ENCODE peak calls at places on chromosomes 7 and 10, in nine cellular contexts. M is fibroblast of the conjunctiva; S is NCI-H1092 treated with DMSO at 0.1 percent for 48 hours; R is activated naive CD8-positive, alpha-beta T cell treated with anti-CD3 and anti-CD28 coated beads, Interleukin-2, amount 50 U/mL, for 24 hours; K is uterus; N is left kidney; W is MV-4-11; U is stimulated activated naive CD4-positive, alpha-beta T cell treated with Interleukin-2 at 50 U/mL for 16 hours; Q is sciatic nerve. H is an unnamed sample.

GRCh38 chr10:126350216-126350992 is 37.9 kb downstream of the ADAM12 start:
- DNase-seq in M (peak), S (no peak), R (no peak), K (no peak), N (peak), W (no peak), U (no peak), Q (no peak), H (peak)

GRCh38 chr10:3853547-3853989 is 68.6 kb upstream of the KLF6 start:
- DNase-seq in M (peak), S (no peak), R (no peak), K (peak), N (peak), W (no peak), U (no peak), Q (no peak), H (peak)

GRCh38 chr10:129769381-129770116 is 194.5 kb downstream of the EBF3 start:
- DNase-seq in M (no peak), S (no peak), R (no peak), K (peak), N (no peak), W (no peak), U (no peak), Q (no peak), H (no peak)

GRCh38 chr10:17006631-17007161 is 122.9 kb downstream of the CUBN start:
- DNase-seq in M (no peak), S (no peak), R (no peak), K (no peak), N (no peak), W (no peak), U (no peak), Q (no peak), H (no peak)

GRCh38 chr10:72068901-72069446 is 19.4 kb downstream of the SPOCK2 start:
- DNase-seq in M (no peak), S (no peak), R (no peak), K (no peak), N (no peak), W (no peak), U (no peak), Q (no peak), H (no peak)

GRCh38 chr7:117718116-117718515 is 155.1 kb downstream of the CTTNBP2 start:
- DNase-seq in M (no peak), S (no peak), R (no peak), K (no peak), N (no peak), W (no peak), U (no peak), Q (no peak), H (no peak)

GRCh38 chr10:84267503-84268126 is 22.8 kb downstream of the RGR start:
- DNase-seq in M (peak), S (no peak), R (peak), K (no peak), N (peak), W (peak), U (peak), Q (no peak), H (peak)

GRCh38 chr7:55481126-55481525 is 91.2 kb downstream of the VOPP1 start:
- DNase-seq in M (no peak), S (no peak), R (no peak), K (no peak), N (no peak), W (no peak), U (no peak), Q (no peak), H (no peak)

GRCh38 chr10:96991313-96991841 is 159.3 kb downstream of the LCOR start:
- DNase-seq in M (peak), S (no peak), R (no peak), K (no peak), N (no peak), W (no peak), U (no peak), Q (no peak), H (peak)

GRCh38 chr7:51244053-51244452 is 72.6 kb downstream of the COBL start:
- DNase-seq in M (no peak), S (no peak), R (no peak), K (no peak), N (no peak), W (no peak), U (no peak), Q (no peak), H (no peak)

GRCh38 chr7:39306028-39306570 is 260.1 kb upstream of the YAE1 start:
- DNase-seq in M (no peak), S (no peak), R (no peak), K (no peak), N (no peak), W (no peak), U (no peak), Q (no peak), H (no peak)

GRCh38 chr10:121667948-121668335 is 69.7 kb upstream of the FGFR2 start:
- DNase-seq in M (no peak), S (no peak), R (no peak), K (no peak), N (no peak), W (no peak), U (no peak), Q (no peak), H (no peak)

GRCh38 chr7:131302876-131303707 is 24.6 kb upstream of the MKLN1 start:
- DNase-seq in M (no peak), S (no peak), R (peak), K (no peak), N (peak), W (no peak), U (no peak), Q (peak), H (peak)

GRCh38 chr7:137943132-137943551 is 58.7 kb downstream of the CREB3L2 start:
- DNase-seq in M (peak), S (no peak), R (no peak), K (peak), N (peak), W (peak), U (no peak), Q (no peak), H (peak)

GRCh38 chr10:63627881-63628296 is 106.7 kb downstream of the REEP3 start:
- DNase-seq in M (no peak), S (no peak), R (no peak), K (no peak), N (peak), W (peak), U (no peak), Q (no peak), H (no peak)

GRCh38 chr10:27252267-27253000 is 11.8 kb upstream of the ACBD5 start:
- DNase-seq in M (peak), S (peak), R (peak), K (peak), N (peak), W (peak), U (peak), Q (peak), H (peak)

GRCh38 chr7:2116903-2117680 is 115.7 kb downstream of the MAD1L1 start:
- DNase-seq in M (no peak), S (peak), R (no peak), K (peak), N (no peak), W (no peak), U (no peak), Q (no peak), H (peak)

GRCh38 chr7:49718755-49719154 is 54.7 kb upstream of the VWC2 start:
- DNase-seq in M (no peak), S (no peak), R (no peak), K (no peak), N (no peak), W (no peak), U (no peak), Q (no peak), H (no peak)

GRCh38 chr7:65438593-65438992 is 64.9 kb downstream of the ZNF92 start:
- DNase-seq in M (peak), S (no peak), R (no peak), K (no peak), N (no peak), W (no peak), U (no peak), Q (no peak), H (peak)

GRCh38 chr7:13797545-13797944 is 191.9 kb downstream of the ETV1 start:
- DNase-seq in M (no peak), S (no peak), R (no peak), K (no peak), N (no peak), W (no peak), U (no peak), Q (no peak), H (no peak)

GRCh38 chr7:22700559-22701002 is 26.4 kb upstream of the IL6 start:
- DNase-seq in M (peak), S (no peak), R (no peak), K (no peak), N (no peak), W (peak), U (no peak), Q (no peak), H (peak)

GRCh38 chr10:112750427-112751167 is 199.4 kb upstream of the TCF7L2 start:
- DNase-seq in M (no peak), S (no peak), R (no peak), K (no peak), N (no peak), W (no peak), U (no peak), Q (no peak), H (no peak)

GRCh38 chr10:474946-475345 is 214.5 kb downstream of the DIP2C start:
- DNase-seq in M (no peak), S (no peak), R (no peak), K (no peak), N (no peak), W (no peak), U (no peak), Q (no peak), H (no peak)

GRCh38 chr7:74606101-74606908 is 51.2 kb upstream of the GTF2I start:
- DNase-seq in M (no peak), S (peak), R (peak), K (no peak), N (peak), W (peak), U (peak), Q (no peak), H (no peak)

GRCh38 chr7:76216683-76217082 is 15.0 kb downstream of the SRRM3 start:
- DNase-seq in M (no peak), S (no peak), R (no peak), K (no peak), N (peak), W (no peak), U (no peak), Q (no peak), H (no peak)

GRCh38 chr10:115937756-115938032 is 335.3 kb downstream of the GFRA1 start:
- DNase-seq in M (no peak), S (no peak), R (no peak), K (no peak), N (peak), W (no peak), U (no peak), Q (no peak), H (no peak)

GRCh38 chr10:132685121-132685891 is 100.6 kb downstream of the NKX6-2 start:
- DNase-seq in M (no peak), S (no peak), R (peak), K (peak), N (peak), W (peak), U (no peak), Q (peak), H (peak)

GRCh38 chr7:40211291-40212003 is 76.6 kb downstream of the SUGCT start:
- DNase-seq in M (no peak), S (no peak), R (no peak), K (no peak), N (no peak), W (no peak), U (no peak), Q (no peak), H (peak)

H was measured in fibroblast of the aortic adventitia.